ENCODE peak calls at places on chromosomes 13 and 19, in five cellular contexts. H is NCI-H526; E is activated CD4-positive, alpha-beta T cell treated with anti-CD3 and anti-CD28 coated beads for 1 hour; R is nephron progenitor cell; V is hippocampal formation. Q is an unnamed sample.

GRCh38 chr13:89361909-89362308 is 1690.7 kb downstream of the SLITRK5 start:
- DNase-seq in R (no peak), H (peak; percentile 13), V (no peak), E (no peak), Q (no peak)

GRCh38 chr13:26255717-26256277 is 1.9 kb downstream of the CDK8 start:
- DNase-seq in V (no peak), R (no peak), H (peak; percentile 50), E (no peak), Q (peak; percentile 14)

GRCh38 chr19:58067240-58067912 is 8.3 kb downstream of the ZNF135 start:
- DNase-seq in E (no peak), R (no peak), V (no peak), H (no peak), Q (no peak)

GRCh38 chr19:50896591-50897190 is 14.5 kb downstream of the KLK4 start:
- DNase-seq in V (no peak), R (no peak), H (no peak), E (no peak), Q (peak; percentile 12)

GRCh38 chr19:4013886-4014540 is 6.5 kb downstream of the PIAS4 start:
- DNase-seq in E (no peak), H (no peak), V (no peak), R (no peak), Q (no peak)

GRCh38 chr19:29697523-29698261 is 17.4 kb downstream of the C19orf12 start:
- DNase-seq in R (no peak), E (no peak), V (no peak), H (no peak), Q (no peak)

GRCh38 chr13:36421447-36421846 is 10.8 kb upstream of the CCNA1 start:
- DNase-seq in V (no peak), E (no peak), R (no peak), H (no peak), Q (peak; percentile 82)

GRCh38 chr19:33490041-33490451 is 31.5 kb downstream of the PEPD start:
- DNase-seq in R (no peak), V (no peak), H (no peak), E (no peak), Q (no peak)

GRCh38 chr13:73748404-73748803 is 385.8 kb downstream of the KLF12 start:
- DNase-seq in H (no peak), R (no peak), V (no peak), E (no peak), Q (no peak)

GRCh38 chr13:21304256-21304655 is 127.8 kb downstream of the MRPL57 start:
- DNase-seq in R (no peak), E (no peak), V (no peak), H (no peak), Q (no peak)

GRCh38 chr13:110916671-110917142 is 1.8 kb upstream of the ANKRD10 start:
- DNase-seq in R (no peak), E (no peak), V (no peak), H (no peak), Q (peak; percentile 59)